ENCODE peak calls at places on chromosome 9, in ten cellular contexts. B is fibroblast of lung, O is PC-9, H is cardiac muscle cell, V is stomach, T is H1, L is neural progenitor cell, N is tibial nerve, Q is IMR-90, G is HCT116. R is an unnamed sample.

GRCh38 chr9:77977210-77977611 is 54.4 kb downstream of the GNAQ start:
- DNase-seq in B (peak; percentile 72), O (peak; percentile 43), H (peak; percentile 86), V (peak; percentile 66), T (peak; percentile 44), L (peak; percentile 39), N (peak; percentile 63), Q (peak; percentile 73), G (peak; percentile 21), R (no peak)

GRCh38 chr9:95157491-95158151 is 159.9 kb downstream of the FANCC start:
- DNase-seq in B (peak; percentile 92), O (no peak), H (peak; percentile 96), V (no peak), T (no peak), L (no peak), N (peak; percentile 82), Q (peak; percentile 94), G (no peak), R (peak; percentile 67)

GRCh38 chr9:17535176-17535575 is 43.7 kb upstream of the SH3GL2 start:
- DNase-seq in B (no peak), O (no peak), H (no peak), V (no peak), T (no peak), L (no peak), N (no peak), Q (no peak), G (no peak), R (no peak)

GRCh38 chr9:116585204-116585603 is 101.9 kb upstream of the TRIM32 start:
- DNase-seq in B (no peak), O (no peak), H (no peak), V (no peak), T (no peak), L (no peak), N (no peak), Q (no peak), G (no peak), R (no peak)

GRCh38 chr9:89189215-89189614 is 10.6 kb upstream of the SHC3 start:
- DNase-seq in B (no peak), O (no peak), H (no peak), V (no peak), T (no peak), L (no peak), N (no peak), Q (no peak), G (no peak), R (no peak)

GRCh38 chr9:70049236-70049635 is 5.6 kb downstream of the MAMDC2 start:
- DNase-seq in B (peak; percentile 67), O (peak; percentile 62), H (peak; percentile 80), V (peak; percentile 40), T (no peak), L (no peak), N (peak; percentile 89), Q (peak; percentile 79), G (no peak), R (no peak)

GRCh38 chr9:126612813-126613641 is 701 bp upstream of the LMX1B start:
- DNase-seq in B (no peak), O (no peak), H (no peak), V (no peak), T (no peak), L (peak; percentile 72), N (no peak), Q (no peak), G (no peak), R (no peak)

GRCh38 chr9:14692918-14693861 is at the start of gene ZDHHC21:
- DNase-seq in B (peak; percentile 56), O (no peak), H (peak; percentile 72), V (peak; percentile 78), T (peak; percentile 10), L (peak; percentile 64), N (peak; percentile 28), Q (peak; percentile 37), G (no peak), R (no peak)

GRCh38 chr9:138101444-138102234 is 224.1 kb downstream of the CACNA1B start:
- DNase-seq in B (no peak), O (no peak), H (no peak), V (peak; percentile 15), T (no peak), L (no peak), N (no peak), Q (no peak), G (no peak), R (no peak)

GRCh38 chr9:92636627-92637026 is 33.3 kb downstream of the IPPK start:
- DNase-seq in B (no peak), O (no peak), H (no peak), V (no peak), T (no peak), L (no peak), N (no peak), Q (no peak), G (no peak), R (no peak)
- TF ChIP-seq CTCF in B (no peak), O (no peak), H (no peak), V (no peak), T (peak; percentile 10), L (no peak), N (no peak), Q (peak; percentile 2), G (no peak), R (peak; percentile 20)

GRCh38 chr9:128937310-128938165 is 9.9 kb downstream of the DOLK start:
- DNase-seq in B (no peak), O (no peak), H (no peak), V (no peak), T (no peak), L (no peak), N (no peak), Q (no peak), G (no peak), R (no peak)
- H3K4me3 ChIP-seq in B (no peak overlapping the region), O (no peak overlapping the region), H (no peak overlapping the region), V (no peak overlapping the region), T (no peak overlapping the region), L (no peak overlapping the region), N (no peak overlapping the region), Q (no peak overlapping the region), G (no peak overlapping the region), R (no peak overlapping the region)

DNA sequence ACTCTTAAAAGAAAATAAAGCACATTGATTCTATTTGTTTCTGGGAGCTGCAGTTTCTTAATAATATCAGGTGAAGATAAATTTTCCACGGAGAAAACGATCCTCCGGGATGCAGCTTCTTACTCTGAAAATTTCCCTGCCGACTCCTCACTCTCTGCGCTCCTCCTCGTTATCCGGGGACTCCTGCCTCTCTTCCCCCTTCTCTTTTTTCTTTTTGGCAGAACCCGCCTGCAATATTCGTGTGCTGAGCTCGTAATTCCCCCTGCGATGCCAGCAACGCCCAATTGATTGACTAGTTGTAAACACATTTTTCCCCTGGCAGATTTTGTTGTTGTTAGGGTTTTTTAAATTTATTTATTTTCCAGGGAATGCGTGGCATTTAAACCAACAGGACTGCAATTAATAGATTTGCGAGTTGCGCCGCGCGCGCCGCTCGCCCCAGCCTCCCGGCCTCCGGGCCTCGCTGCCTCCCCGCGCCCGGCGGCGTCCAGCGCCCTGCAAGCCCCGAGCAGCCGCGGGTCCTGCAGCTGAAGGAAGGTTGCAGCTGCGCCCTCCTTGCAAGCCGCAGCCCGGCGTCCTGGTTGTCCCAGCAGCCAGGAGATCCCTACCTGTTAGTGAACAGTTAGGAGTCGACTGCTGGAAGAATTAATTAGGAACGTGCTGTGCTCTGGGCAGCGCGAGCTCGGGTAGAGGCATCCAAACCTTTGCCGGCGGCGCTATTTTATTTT is 2.2 kb downstream of the NTNG2 start:
- DNase-seq in B (no peak), O (no peak), H (no peak), V (no peak), T (no peak), L (peak; percentile 67), N (no peak), Q (no peak), G (no peak), R (no peak)
- H3K27me3 ChIP-seq in B (peaks cover 28% of the 10 kb centered on the region), O (peaks cover 88% of the 10 kb centered on the region), H (peaks cover 91% of the 10 kb centered on the region), V (peaks cover 89% of the 10 kb centered on the region), T (peaks cover 66% of the 10 kb centered on the region), L (peaks cover 87% of the 10 kb centered on the region), N (no peaks in the 10 kb centered on the region), Q (peaks cover 57% of the 10 kb centered on the region), G (peaks cover 13% of the 10 kb centered on the region), R (peaks cover 37% of the 10 kb centered on the region)

GRCh38 chr9:33939924-33940874 is 108.5 kb downstream of the UBAP2 start:
- DNase-seq in B (no peak), O (no peak), H (peak; percentile 24), V (no peak), T (no peak), L (no peak), N (no peak), Q (no peak), G (no peak), R (no peak)

GRCh38 chr9:33946779-33947535 is 101.7 kb downstream of the UBAP2 start:
- DNase-seq in B (peak; percentile 99), O (peak; percentile 58), H (peak; percentile 94), V (no peak), T (no peak), L (no peak), N (no peak), Q (peak; percentile 98), G (no peak), R (peak; percentile 88)

GRCh38 chr9:33943389-33943788 is 105.3 kb downstream of the UBAP2 start:
- DNase-seq in B (no peak), O (no peak), H (no peak), V (no peak), T (no peak), L (no peak), N (no peak), Q (no peak), G (no peak), R (no peak)

GRCh38 chr9:33942471-33943083 is 106.1 kb downstream of the UBAP2 start:
- DNase-seq in B (peak; percentile 75), O (peak; percentile 46), H (peak; percentile 80), V (no peak), T (no peak), L (no peak), N (no peak), Q (peak; percentile 93), G (no peak), R (peak; percentile 15)
- TF ChIP-seq CTCF in B (peak; percentile 32), O (peak; percentile 33), H (peak; percentile 51), V (no peak), T (no peak), L (no peak), N (no peak), Q (peak; percentile 73), G (no peak), R (peak; percentile 50)

GRCh38 chr9:92964607-92964975 is 17.3 kb downstream of the FGD3 start:
- DNase-seq in B (no peak), O (no peak), H (no peak), V (no peak), T (no peak), L (no peak), N (no peak), Q (no peak), G (no peak), R (no peak)
- H3K4me3 ChIP-seq in B (no peak overlapping the region), O (no peak overlapping the region), H (no peak overlapping the region), V (peak overlapping the region; percentile 36), T (no peak overlapping the region), L (no peak overlapping the region), N (peak overlapping the region; percentile 42), Q (no peak overlapping the region), G (no peak overlapping the region), R (no peak overlapping the region)

R was measured in BJ.